ENCODE peak calls at places on chromosomes 11 and 22, in eight cellular contexts. V is psoas muscle; T is kidney; K is stomach; Z is ovary; U is sigmoid colon; I is IMR-90; A is CD4-positive, alpha-beta memory T cell. W is an unnamed sample.

GRCh38 chr11:132445966-132446365 is 1075.6 kb downstream of the NTM start:
- DNase-seq in V (no peak), T (no peak), K (no peak), Z (no peak), U (no peak), I (no peak), A (no peak), W (no peak)

GRCh38 chr11:84865791-84866535 is 761.2 kb downstream of the DLG2 start:
- DNase-seq in V (no peak), T (no peak), K (no peak), Z (no peak), U (no peak), I (no peak), A (no peak), W (no peak)

GRCh38 chr22:49204599-49205214 is 623.0 kb downstream of the BRD1 start:
- DNase-seq in V (no peak), T (peak; percentile 37), K (peak; percentile 19), Z (no peak), U (peak; percentile 48), I (no peak), A (no peak), W (no peak)

GRCh38 chr22:23192133-23192532 is 11.8 kb downstream of the BCR start:
- DNase-seq in V (no peak), T (peak; percentile 82), K (peak; percentile 77), Z (no peak), U (no peak), I (no peak), A (no peak), W (no peak)

GRCh38 chr11:33379931-33380330 is 122.8 kb downstream of the HIPK3 start:
- DNase-seq in V (no peak), T (no peak), K (no peak), Z (no peak), U (no peak), I (no peak), A (no peak), W (peak; percentile 75)

GRCh38 chr11:99614353-99614752 is 593.6 kb downstream of the CNTN5 start:
- DNase-seq in V (no peak), T (no peak), K (no peak), Z (no peak), U (no peak), I (no peak), A (no peak), W (no peak)

GRCh38 chr22:17836977-17837742 is 62.9 kb upstream of the BID start:
- DNase-seq in V (no peak), T (peak; percentile 87), K (peak; percentile 60), Z (no peak), U (no peak), I (no peak), A (no peak), W (no peak)

GRCh38 chr11:134501406-134502152 is 89.5 kb upstream of the B3GAT1 start:
- DNase-seq in V (no peak), T (peak; percentile 50), K (peak; percentile 17), Z (no peak), U (peak; percentile 43), I (no peak), A (no peak), W (no peak)

GRCh38 chr22:45197606-45198462 is 34.1 kb downstream of the NUP50 start:
- DNase-seq in V (peak; percentile 41), T (no peak), K (no peak), Z (no peak), U (no peak), I (no peak), A (no peak), W (no peak)

GRCh38 chr22:45200862-45201511 is 37.3 kb downstream of the NUP50 start:
- DNase-seq in V (peak; percentile 29), T (no peak), K (no peak), Z (no peak), U (peak; percentile 53), I (peak; percentile 98), A (no peak), W (no peak)

GRCh38 chr22:45198463-45198795 is 34.7 kb downstream of the NUP50 start:
- DNase-seq in V (no peak), T (no peak), K (no peak), Z (no peak), U (no peak), I (no peak), A (no peak), W (no peak)

GRCh38 chr22:45200230-45200629 is 36.5 kb downstream of the NUP50 start:
- DNase-seq in V (peak; percentile 33), T (no peak), K (no peak), Z (no peak), U (peak; percentile 37), I (no peak), A (no peak), W (no peak)

DNA sequence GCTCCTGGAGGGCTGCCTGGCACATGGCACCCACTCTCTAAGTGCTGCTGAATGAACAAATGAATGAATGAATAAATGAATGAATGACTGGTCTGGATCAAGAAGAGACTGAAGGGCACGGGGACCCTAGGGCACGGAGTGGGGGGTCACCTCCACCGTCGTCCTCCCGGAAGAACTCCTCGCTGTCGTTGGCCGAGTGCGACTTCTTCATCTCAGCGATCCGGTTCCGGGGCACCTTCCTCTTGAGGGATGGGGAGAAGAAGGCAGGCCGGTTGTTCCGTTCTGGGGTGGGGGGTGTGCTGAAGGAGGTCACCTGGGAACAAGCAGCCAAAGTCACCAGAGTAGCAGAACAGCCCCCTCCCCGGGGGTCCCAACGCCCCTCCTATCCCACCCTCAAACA is 36.0 kb downstream of the NUP50 start:
- DNase-seq in V (peak; percentile 35), T (peak; percentile 67), K (no peak), Z (no peak), U (no peak), I (no peak), A (no peak), W (no peak)
- H3K4me3 ChIP-seq in V (no peak overlapping the region), T (no peak overlapping the region), K (no peak overlapping the region), Z (no peak overlapping the region), U (no peak overlapping the region), I (no peak overlapping the region), A (no peak overlapping the region), W (no peak overlapping the region)

GRCh38 chr11:61955416-61956135 is 5.4 kb downstream of the BEST1 start:
- DNase-seq in V (peak; percentile 67), T (peak; percentile 85), K (no peak), Z (peak; percentile 64), U (no peak), I (no peak), A (peak; percentile 39), W (no peak)

GRCh38 chr11:61954106-61955030 is 4.2 kb downstream of the BEST1 start:
- DNase-seq in V (no peak), T (no peak), K (no peak), Z (no peak), U (no peak), I (no peak), A (no peak), W (no peak)

GRCh38 chr11:61957028-61957770 is 7.0 kb downstream of the BEST1 start:
- DNase-seq in V (no peak), T (no peak), K (no peak), Z (no peak), U (no peak), I (no peak), A (no peak), W (no peak)

GRCh38 chr11:61955031-61955415 is 4.9 kb downstream of the BEST1 start:
- DNase-seq in V (peak; percentile 80), T (peak; percentile 90), K (no peak), Z (peak; percentile 72), U (peak; percentile 90), I (peak; percentile 87), A (no peak), W (no peak)

DNA sequence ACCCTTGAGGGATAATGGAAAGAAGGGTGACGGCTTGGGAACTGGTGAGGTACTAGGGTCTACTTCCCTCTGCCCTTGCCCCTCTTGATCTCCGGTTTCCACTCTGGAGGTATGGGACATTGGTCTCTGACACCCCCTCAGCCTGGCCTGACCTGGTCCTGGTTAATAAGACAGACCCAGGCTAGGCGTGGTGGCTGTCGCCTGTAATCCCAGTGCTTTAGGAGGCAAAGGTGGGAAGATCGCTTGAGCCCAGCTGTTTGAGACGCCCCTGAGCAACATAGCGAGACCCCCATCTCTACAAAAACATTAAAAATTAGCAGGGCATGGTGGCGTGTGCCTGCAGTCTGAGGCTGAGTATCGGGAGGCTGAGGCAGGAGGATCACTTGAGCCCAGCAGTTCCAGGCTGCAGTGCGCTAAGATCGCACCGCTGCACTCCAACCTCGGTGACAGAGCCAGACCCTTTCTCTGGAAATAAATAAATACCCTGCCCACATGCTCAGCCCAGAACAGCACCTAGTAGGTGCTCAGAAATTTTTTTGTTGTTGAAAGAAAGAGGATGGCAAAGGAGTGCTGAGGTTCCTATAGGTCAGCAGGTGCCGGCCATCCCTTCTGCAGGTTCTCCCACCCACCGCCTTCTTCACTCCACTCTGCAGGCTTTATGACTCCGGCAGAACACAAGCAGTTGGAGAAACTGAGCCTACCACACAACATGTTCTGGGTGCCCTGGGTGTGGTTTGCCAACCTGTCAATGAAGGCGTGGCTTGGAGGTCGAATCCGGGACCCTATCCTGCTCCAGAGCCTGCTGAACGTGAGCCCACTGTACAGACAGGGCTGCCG is 6.3 kb downstream of the BEST1 start:
- DNase-seq in V (no peak), T (no peak), K (no peak), Z (no peak), U (peak; percentile 36), I (no peak), A (no peak), W (no peak)
- H3K4me3 ChIP-seq in V (no peak overlapping the region), T (no peak overlapping the region), K (peak overlapping the region; percentile 36), Z (peak overlapping the region; percentile 47), U (peak overlapping the region; percentile 36), I (no peak overlapping the region), A (no peak overlapping the region), W (no peak overlapping the region)

GRCh38 chr11:65639623-65640482 is 2.0 kb downstream of the SIPA1 start:
- DNase-seq in V (no peak), T (peak; percentile 86), K (no peak), Z (no peak), U (no peak), I (no peak), A (peak; percentile 87), W (peak; percentile 99)
- H3K4me3 ChIP-seq in V (peak overlapping the region; percentile 78), T (no peak overlapping the region), K (peak overlapping the region; percentile 88), Z (no peak overlapping the region), U (no peak overlapping the region), I (no peak overlapping the region), A (peak overlapping the region; percentile 86), W (peak overlapping the region; percentile 90)

GRCh38 chr11:8867856-8868705 is 42.9 kb upstream of the AKIP1 start:
- DNase-seq in V (no peak), T (no peak), K (no peak), Z (no peak), U (no peak), I (peak; percentile 63), A (no peak), W (no peak)

GRCh38 chr11:8872017-8872416 is 39.0 kb upstream of the AKIP1 start:
- DNase-seq in V (no peak), T (no peak), K (peak; percentile 28), Z (peak; percentile 33), U (no peak), I (no peak), A (no peak), W (no peak)

GRCh38 chr11:8873966-8874365 is 37.0 kb upstream of the AKIP1 start:
- DNase-seq in V (no peak), T (no peak), K (no peak), Z (no peak), U (no peak), I (no peak), A (no peak), W (no peak)

GRCh38 chr11:8871283-8871775 is 39.7 kb upstream of the AKIP1 start:
- DNase-seq in V (peak; percentile 70), T (peak; percentile 89), K (peak; percentile 56), Z (peak; percentile 83), U (peak; percentile 92), I (peak; percentile 94), A (no peak), W (no peak)

DNA sequence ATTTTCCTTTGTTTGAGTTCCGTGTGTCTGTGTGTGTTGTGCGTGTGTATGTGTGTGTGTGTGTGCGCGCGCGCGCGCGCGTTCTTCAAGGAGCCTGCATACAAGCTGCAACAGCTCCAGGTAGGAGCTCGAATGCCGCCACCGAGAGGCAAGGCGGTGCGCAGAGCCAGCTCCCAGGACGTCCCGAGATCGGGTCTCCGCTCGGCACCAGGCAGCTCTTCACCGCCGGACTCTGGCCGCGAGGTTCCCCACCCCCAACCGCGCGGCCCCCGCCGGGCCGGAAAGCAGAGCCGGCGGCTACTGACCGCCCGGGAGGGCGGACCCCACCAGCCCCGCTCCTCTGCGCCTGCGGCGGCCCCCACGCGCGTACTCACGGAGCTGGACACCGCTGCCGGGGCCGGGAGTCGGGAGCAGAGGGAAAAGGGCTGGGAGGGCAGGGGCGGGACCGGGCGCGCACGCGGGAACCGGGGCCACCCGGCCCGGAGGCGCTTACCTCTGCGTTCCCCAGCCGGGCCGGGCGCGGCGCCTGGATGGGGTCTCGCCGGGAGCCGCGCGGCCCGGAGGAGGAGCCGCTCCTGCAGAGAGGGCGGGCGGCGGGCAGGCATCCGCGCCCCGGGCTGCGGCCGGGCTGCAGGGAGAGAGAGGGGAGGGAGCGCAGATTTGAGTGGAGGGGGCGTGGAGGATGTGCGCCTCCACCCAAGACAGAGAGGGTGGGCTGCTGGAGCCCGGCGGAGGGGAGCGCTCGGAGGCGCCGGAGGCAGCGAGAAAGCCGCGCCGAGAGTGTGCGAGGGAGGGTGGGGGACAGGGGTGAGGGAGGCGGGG is 40.3 kb upstream of the AKIP1 start:
- DNase-seq in V (peak; percentile 64), T (peak; percentile 87), K (peak; percentile 75), Z (peak; percentile 79), U (peak; percentile 79), I (peak; percentile 75), A (peak; percentile 3), W (no peak)
- H3K4me3 ChIP-seq in V (peak overlapping the region; percentile 90), T (peak overlapping the region; percentile 57), K (peak overlapping the region; percentile 96), Z (peak overlapping the region; percentile 91), U (peak overlapping the region; percentile 83), I (peak overlapping the region; percentile 51), A (no peak overlapping the region), W (no peak overlapping the region)